ENCODE peak calls at places on chromosomes 13 and 19, in six cellular contexts. G is mesendoderm, C is IMR-90, W is mesenchymal stem cell, N is neuronal stem cell, K is trophoblast cell. B is an unnamed sample.

GRCh38 chr13:94311893-94312292 is 167.6 kb downstream of the DCT start:
- DNase-seq in G (peak), C (peak), W (peak), N (no peak), K (no peak), B (no peak)

GRCh38 chr13:79593611-79594275 is 112.8 kb downstream of the NDFIP2 start:
- DNase-seq in G (peak), C (peak), W (no peak), N (no peak), K (no peak), B (no peak)

GRCh38 chr19:39542198-39542597 is 2.2 kb upstream of the EID2 start:
- DNase-seq in G (peak), C (no peak), W (no peak), N (no peak), K (no peak), B (no peak)

GRCh38 chr13:25973085-25973484 is 78.7 kb downstream of the SHISA2 start:
- DNase-seq in G (peak), C (no peak), W (no peak), N (no peak), K (no peak), B (no peak)

GRCh38 chr13:102877285-102877684 is 31.5 kb downstream of the ERCC5 start:
- DNase-seq in G (peak), C (peak), W (peak), N (no peak), K (no peak), B (no peak)

GRCh38 chr19:46426035-46426505 is 2.7 kb downstream of the PNMA8C start:
- DNase-seq in G (no peak), C (no peak), W (peak), N (no peak), K (no peak), B (no peak)

GRCh38 chr13:61142506-61142905 is 273.1 kb downstream of the PCDH20 start:
- DNase-seq in G (peak), C (no peak), W (no peak), N (no peak), K (no peak), B (no peak)

GRCh38 chr19:40691421-40692211 is 1.2 kb upstream of the NUMBL start:
- DNase-seq in G (peak), C (no peak), W (peak), N (no peak), K (no peak), B (peak)

GRCh38 chr19:12937243-12938053 is 961 bp upstream of the CALR start:
- DNase-seq in G (peak), C (no peak), W (peak), N (no peak), K (no peak), B (peak)

GRCh38 chr13:112969692-112970338 is 801 bp downstream of the MCF2L start:
- DNase-seq in G (no peak), C (no peak), W (no peak), N (no peak), K (no peak), B (no peak)

GRCh38 chr19:18118420-18119242 is 21.1 kb downstream of the MAST3 start:
- DNase-seq in G (no peak), C (peak), W (no peak), N (no peak), K (no peak), B (no peak)

GRCh38 chr19:13764101-13764807 is at the start of gene MRI1:
- DNase-seq in G (peak), C (peak), W (peak), N (peak), K (peak), B (peak)

GRCh38 chr19:6753178-6754031 is 13.8 kb downstream of the SH2D3A start:
- DNase-seq in G (peak), C (peak), W (peak), N (peak), K (peak), B (peak)

GRCh38 chr13:37009692-37010091 is 9.1 kb downstream of the EXOSC8 start:
- DNase-seq in G (no peak), C (no peak), W (no peak), N (no peak), K (no peak), B (no peak)

GRCh38 chr19:39405930-39406655 is 554 bp upstream of the ZFP36 start:
- DNase-seq in G (no peak), C (no peak), W (peak), N (no peak), K (no peak), B (peak)

GRCh38 chr19:10643968-10644290 is 10.2 kb upstream of the ILF3 start:
- DNase-seq in G (no peak), C (no peak), W (no peak), N (no peak), K (no peak), B (no peak)

GRCh38 chr19:3401004-3401768 is 34.8 kb downstream of the NFIC start:
- DNase-seq in G (no peak), C (no peak), W (no peak), N (no peak), K (no peak), B (no peak)

GRCh38 chr13:96898212-96898611 is 96.1 kb downstream of the OXGR1 start:
- DNase-seq in G (peak), C (no peak), W (peak), N (no peak), K (no peak), B (no peak)

GRCh38 chr13:110445183-110445582 is 116.3 kb downstream of the RAB20 start:
- DNase-seq in G (no peak), C (peak), W (peak), N (no peak), K (no peak), B (no peak)

GRCh38 chr13:79317856-79318255 is 88.2 kb downstream of the RBM26 start:
- DNase-seq in G (no peak), C (no peak), W (no peak), N (no peak), K (no peak), B (no peak)

GRCh38 chr19:21158523-21159135 is 16.8 kb downstream of the ZNF431 start:
- DNase-seq in G (no peak), C (peak), W (peak), N (no peak), K (no peak), B (no peak)

GRCh38 chr19:19238126-19238894 is 26.6 kb downstream of the NCAN start:
- DNase-seq in G (no peak), C (no peak), W (no peak), N (no peak), K (no peak), B (no peak)

GRCh38 chr19:10764340-10764894 is 46.5 kb downstream of the DNM2 start:
- DNase-seq in G (no peak), C (no peak), W (no peak), N (no peak), K (no peak), B (no peak)

GRCh38 chr13:30978981-30979956 is 46.8 kb downstream of the TEX26 start:
- DNase-seq in G (peak), C (no peak), W (no peak), N (peak), K (no peak), B (peak)

GRCh38 chr13:98348476-98348875 is 171.4 kb upstream of the RNF113B start:
- DNase-seq in G (no peak), C (no peak), W (no peak), N (no peak), K (no peak), B (no peak)

GRCh38 chr19:4583961-4584669 is 24.6 kb upstream of the SEMA6B start:
- DNase-seq in G (peak), C (no peak), W (peak), N (peak), K (no peak), B (peak)

GRCh38 chr13:23561261-23561660 is 9.0 kb upstream of the TNFRSF19 start:
- DNase-seq in G (no peak), C (no peak), W (no peak), N (no peak), K (no peak), B (no peak)

GRCh38 chr19:14265285-14266036 is 59.5 kb upstream of the ADGRL1 start:
- DNase-seq in G (peak), C (no peak), W (no peak), N (no peak), K (no peak), B (peak)

GRCh38 chr13:20118268-20119140 is 42.3 kb downstream of the GJA3 start:
- DNase-seq in G (peak), C (no peak), W (peak), N (no peak), K (peak), B (peak)

GRCh38 chr13:114263590-114263989 is 17.8 kb upstream of the UPF3A start:
- DNase-seq in G (no peak), C (no peak), W (no peak), N (no peak), K (no peak), B (no peak)

GRCh38 chr13:44734204-44734707 is 158.1 kb upstream of the TSC22D1 start:
- DNase-seq in G (no peak), C (peak), W (no peak), N (no peak), K (no peak), B (no peak)

GRCh38 chr13:46663216-46663615 is 110.2 kb downstream of the LRCH1 start:
- DNase-seq in G (peak), C (no peak), W (peak), N (no peak), K (no peak), B (no peak)

GRCh38 chr19:16259385-16260159 is 61.9 kb downstream of the AP1M1 start:
- DNase-seq in G (no peak), C (no peak), W (no peak), N (no peak), K (no peak), B (no peak)

GRCh38 chr13:98842858-98843481 is 90.5 kb upstream of the SLC15A1 start:
- DNase-seq in G (peak), C (peak), W (peak), N (peak), K (peak), B (peak)

GRCh38 chr19:32022946-32023832 is 322.2 kb upstream of the ZNF507 start:
- DNase-seq in G (no peak), C (no peak), W (no peak), N (no peak), K (no peak), B (no peak)

GRCh38 chr19:11479470-11480080 is 1.3 kb downstream of the ELAVL3 start:
- DNase-seq in G (peak), C (no peak), W (no peak), N (peak), K (no peak), B (peak)

GRCh38 chr19:31049431-31049830 is 299.8 kb downstream of the TSHZ3 start:
- DNase-seq in G (no peak), C (no peak), W (no peak), N (no peak), K (no peak), B (no peak)

GRCh38 chr13:51729853-51730553 is 74.0 kb downstream of the DHRS12 start:
- DNase-seq in G (peak), C (peak), W (peak), N (no peak), K (peak), B (no peak)

DNA sequence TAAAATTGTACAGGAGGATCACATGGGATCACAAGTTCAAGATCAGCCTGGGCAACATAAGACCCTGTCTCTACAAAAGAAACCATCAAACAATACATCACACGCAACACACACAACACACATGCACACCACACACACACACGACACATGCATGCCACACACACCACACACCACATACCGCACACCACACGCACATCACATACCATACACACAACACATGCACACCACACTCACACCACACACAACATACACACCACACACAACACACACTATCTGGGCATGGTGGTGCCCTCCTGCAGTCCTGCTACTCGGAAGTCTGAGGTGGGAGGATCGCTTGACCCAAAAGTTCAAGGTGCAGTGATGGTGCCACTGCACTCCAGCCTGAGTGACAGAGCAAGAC is 198.3 kb downstream of the USP12 start:
- DNase-seq in G (no peak), C (no peak), W (no peak), N (no peak), K (no peak), B (no peak)
- H3K23ac ChIP-seq in G (no peak), C (peak), W (no peak), N (peak), K (peak), B (no peak)

DNA sequence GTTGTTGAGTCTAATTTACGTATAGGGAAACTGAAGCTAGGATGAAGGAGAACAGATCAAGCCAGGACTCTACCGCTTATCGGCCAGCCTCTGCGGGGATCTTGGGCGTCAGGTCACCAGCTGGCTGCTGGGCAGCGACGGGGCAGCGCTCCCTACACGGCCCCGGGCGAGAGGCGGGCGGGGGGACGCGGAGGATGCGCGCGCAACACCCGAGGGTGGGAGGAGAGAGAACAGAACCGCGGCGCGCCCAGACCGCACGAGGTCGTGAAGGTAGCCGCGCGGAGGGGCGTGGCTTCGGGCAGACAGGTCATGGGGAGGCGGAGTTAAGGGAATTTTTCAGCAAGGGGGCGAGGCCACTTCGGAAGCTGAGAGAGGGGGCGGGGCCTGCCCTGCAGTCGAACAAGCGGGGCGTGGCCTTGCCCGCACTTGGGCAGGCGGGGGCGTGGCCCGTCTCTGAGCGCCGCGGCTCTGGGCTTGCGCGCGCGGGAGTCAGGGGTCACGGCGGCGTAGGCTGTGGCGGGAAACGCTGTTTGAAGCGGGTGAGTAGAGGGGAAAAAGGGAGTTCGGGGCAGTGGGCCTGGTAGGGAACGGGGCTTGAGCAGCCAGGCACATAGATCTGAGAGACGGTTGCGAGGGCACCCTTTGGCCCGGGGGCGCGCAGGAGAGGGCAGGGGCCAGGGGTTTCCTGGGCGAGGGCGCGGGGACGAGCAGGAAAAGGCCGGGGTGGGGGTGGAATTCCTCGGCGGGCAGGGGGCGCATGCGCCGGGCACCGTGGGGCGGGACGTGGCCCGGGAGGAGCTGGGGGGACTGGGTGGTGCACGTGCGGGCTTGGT is at the start of gene POLD1:
- DNase-seq in G (peak), C (peak), W (peak), N (peak), K (peak), B (peak)
- H3K23ac ChIP-seq in G (no peak), C (peak), W (peak), N (peak), K (no peak), B (no peak)

DNA sequence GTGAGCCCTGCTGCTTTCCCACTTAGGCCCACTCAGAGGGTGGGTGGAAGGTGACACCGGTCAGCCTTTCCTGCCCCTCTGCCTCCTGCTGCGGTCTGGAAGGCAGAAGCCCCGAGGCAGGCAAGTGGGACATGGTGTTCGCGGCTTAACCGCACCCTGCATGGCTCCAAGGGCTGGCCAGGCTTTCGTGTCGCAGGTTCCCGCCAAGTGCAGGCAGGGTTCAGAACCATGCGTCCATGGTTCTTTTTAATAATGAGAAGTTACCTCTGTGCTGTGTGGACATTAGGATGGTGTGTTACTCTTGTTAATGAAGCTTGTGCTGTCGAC is 969 bp downstream of the DGKH start:
- DNase-seq in G (no peak), C (no peak), W (no peak), N (no peak), K (no peak), B (no peak)
- H3K23ac ChIP-seq in G (peak), C (peak), W (peak), N (no peak), K (no peak), B (no peak)

DNA sequence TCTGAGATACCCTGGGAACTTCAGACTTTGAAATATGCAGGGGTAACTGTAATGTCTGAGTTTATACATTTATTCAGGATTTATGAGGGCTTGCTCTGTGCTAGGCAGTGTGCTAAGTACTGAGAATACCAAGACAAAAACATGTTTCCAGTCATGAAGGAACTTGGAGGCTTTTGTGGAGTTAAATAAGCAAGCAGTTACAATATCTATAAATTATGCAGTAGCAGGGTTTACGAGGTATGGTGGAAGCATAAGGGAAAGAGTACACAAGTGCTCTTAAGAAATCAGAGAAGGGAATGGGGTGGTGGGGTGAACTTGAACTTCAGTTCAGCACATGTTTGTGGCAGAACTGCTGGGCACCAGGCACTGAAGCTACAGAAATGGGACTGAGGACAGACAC is 28.0 kb downstream of the MAB21L1 start:
- DNase-seq in G (no peak), C (no peak), W (no peak), N (no peak), K (no peak), B (no peak)
- H3K23ac ChIP-seq in G (no peak), C (no peak), W (no peak), N (no peak), K (no peak), B (no peak)

GRCh38 chr13:75549262-75550158 is at the start of gene UCHL3:
- DNase-seq in G (peak), C (peak), W (peak), N (peak), K (peak), B (peak)

GRCh38 chr13:75550159-75550567 is 572 bp downstream of the UCHL3 start:
- DNase-seq in G (peak), C (peak), W (peak), N (no peak), K (peak), B (no peak)

GRCh38 chr13:75544681-75545333 is 4.8 kb upstream of the UCHL3 start:
- DNase-seq in G (no peak), C (peak), W (peak), N (no peak), K (peak), B (no peak)

GRCh38 chr13:75541961-75542360 is 4.3 kb upstream of the COMMD6 start:
- DNase-seq in G (no peak), C (no peak), W (no peak), N (no peak), K (no peak), B (no peak)

DNA sequence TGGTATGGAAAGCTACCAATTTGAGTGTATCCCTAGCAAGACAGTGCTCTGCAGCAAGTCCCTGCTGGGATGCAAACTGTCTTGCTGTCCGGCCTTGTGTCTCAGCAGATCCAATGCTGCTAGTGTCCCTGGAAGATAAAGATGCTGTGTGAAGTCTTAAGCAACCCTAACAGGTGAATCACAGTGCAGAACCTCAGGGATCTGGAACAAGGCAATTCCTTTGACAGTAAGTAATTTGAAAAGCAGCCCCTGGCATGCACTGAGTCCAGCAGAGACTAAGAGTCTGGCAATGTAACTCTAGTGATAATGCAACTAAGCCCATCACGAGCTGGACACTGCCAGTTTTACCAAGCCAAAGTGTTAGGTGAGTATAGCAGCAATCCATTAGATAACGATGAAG is 1.7 kb upstream of the UCHL3 start:
- DNase-seq in G (no peak), C (peak), W (no peak), N (no peak), K (peak), B (no peak)
- H3K23ac ChIP-seq in G (no peak), C (no peak), W (no peak), N (no peak), K (peak), B (no peak)